ENCODE peak calls at places on chromosomes 16 and 17, in eight cellular contexts. J is GM23338, R is HCT116, A is GM23248, B is OCI-LY7, G is PC-3, T is hepatocyte, C is MM.1S. D is an unnamed sample.
A peak's percentile ranks its signal among the peaks of the same experiment; 100 is the strongest.

GRCh38 chr16:12901597-12902436 is at the start of gene SHISA9:
- DNase-seq in J (peak; percentile 48), G (no peak), R (no peak), B (no peak), C (no peak), A (peak; percentile 41), T (peak; percentile 41), D (peak; percentile 85)

GRCh38 chr17:57672205-57672632 is 72.9 kb downstream of the CCDC182 start:
- DNase-seq in R (no peak), B (peak; percentile 72), A (peak; percentile 86), J (no peak), G (no peak), T (no peak), C (no peak), D (no peak)

GRCh38 chr16:11629071-11630030 is 38.9 kb upstream of the SNN start:
- DNase-seq in R (no peak), T (no peak), A (no peak), J (no peak), G (no peak), C (peak; percentile 12), B (peak; percentile 83), D (no peak)

GRCh38 chr16:57962756-57963155 is 8.2 kb downstream of the CNGB1 start:
- DNase-seq in R (no peak), G (no peak), C (no peak), T (no peak), A (no peak), B (no peak), J (no peak), D (no peak)

GRCh38 chr17:1490643-1491405 is 1.7 kb downstream of the MYO1C start:
- DNase-seq in A (peak; percentile 76), C (peak; percentile 76), J (peak; percentile 80), T (peak; percentile 83), R (no peak), G (peak; percentile 46), B (peak; percentile 78), D (peak; percentile 84)

GRCh38 chr16:53112015-53112414 is 57.2 kb downstream of the CHD9 start:
- DNase-seq in G (no peak), J (no peak), C (no peak), R (no peak), A (no peak), T (no peak), B (no peak), D (no peak)

GRCh38 chr17:7650509-7651096 is at the start of gene ATP1B2:
- DNase-seq in J (peak; percentile 99), R (no peak), T (peak; percentile 88), C (peak; percentile 54), A (peak; percentile 46), G (peak; percentile 47), B (peak; percentile 41), D (peak; percentile 97)

GRCh38 chr17:34361478-34362061 is 1.5 kb downstream of the CCL1 start:
- DNase-seq in T (peak; percentile 95), G (peak; percentile 75), R (peak; percentile 68), B (peak; percentile 95), A (peak; percentile 90), C (peak; percentile 96), J (peak; percentile 97), D (peak; percentile 95)

GRCh38 chr16:11249233-11250061 is 6.6 kb downstream of the SOCS1 start:
- DNase-seq in B (no peak), T (no peak), A (no peak), R (no peak), G (no peak), J (peak; percentile 44), C (no peak), D (no peak)

GRCh38 chr17:66492080-66492479 is 189.7 kb downstream of the PRKCA start:
- DNase-seq in C (no peak), J (no peak), R (no peak), T (no peak), B (no peak), A (no peak), G (no peak), D (no peak)

GRCh38 chr17:56608941-56609340 is 15.4 kb downstream of the NOG start:
- DNase-seq in A (no peak), B (no peak), R (no peak), J (no peak), T (no peak), G (no peak), C (no peak), D (no peak)

GRCh38 chr17:20952183-20952582 is 90.6 kb downstream of the USP22 start:
- DNase-seq in C (peak; percentile 52), A (no peak), J (no peak), B (no peak), G (peak; percentile 66), R (no peak), T (peak; percentile 22), D (no peak)

GRCh38 chr17:75061618-75062017 is 14.6 kb downstream of the KCTD2 start:
- DNase-seq in J (no peak), A (no peak), B (no peak), G (no peak), T (no peak), R (no peak), C (no peak), D (no peak)

GRCh38 chr17:17062356-17062755 is 20.1 kb downstream of the MPRIP start:
- DNase-seq in R (no peak), J (no peak), A (no peak), B (no peak), T (no peak), G (no peak), C (no peak), D (no peak)

GRCh38 chr16:29114476-29115012 is 129.7 kb downstream of the LAT start:
- DNase-seq in T (peak; percentile 52), C (no peak), B (no peak), R (no peak), G (no peak), J (no peak), A (no peak), D (no peak)

GRCh38 chr16:1078579-1079021 is 6.1 kb downstream of the SSTR5 start:
- DNase-seq in C (no peak), J (no peak), B (no peak), G (peak; percentile 90), T (peak; percentile 89), A (peak; percentile 45), R (no peak), D (no peak)

DNA sequence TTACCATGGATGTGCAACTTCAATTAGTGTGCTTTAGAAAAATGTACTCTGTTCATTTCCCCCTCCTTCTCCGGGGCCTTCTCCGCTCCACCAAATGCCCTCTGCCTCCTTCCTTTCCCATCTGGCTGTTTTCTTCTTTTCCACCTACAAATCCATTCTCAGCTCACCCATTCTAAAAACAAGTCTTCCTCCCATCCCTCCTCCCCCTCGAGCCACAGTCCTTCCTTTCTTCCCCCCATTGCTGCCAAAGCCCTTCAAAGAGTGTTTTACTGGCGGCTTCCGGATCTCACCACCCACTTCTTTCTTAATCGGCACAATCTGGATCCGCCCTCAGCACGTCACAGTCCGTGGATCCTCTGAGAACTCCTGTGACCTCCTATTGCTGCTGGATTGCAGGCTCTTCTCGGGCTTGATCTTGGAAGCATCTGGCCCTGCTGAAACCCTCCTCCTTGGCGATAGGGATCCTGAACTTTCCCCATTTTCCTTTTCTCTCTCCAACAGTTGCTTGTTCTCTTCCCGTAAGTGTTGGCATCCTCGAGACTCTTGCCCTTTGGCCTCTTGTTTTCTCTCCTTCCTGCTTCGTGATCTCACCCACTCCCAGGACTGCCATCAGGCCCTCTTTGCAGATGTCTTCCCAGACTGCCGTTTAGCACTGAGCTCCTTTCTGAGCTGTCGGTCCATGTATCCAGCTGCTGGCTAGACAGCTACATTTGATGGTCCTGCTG is 36.0 kb upstream of the FBXO47 start:
- DNase-seq in C (no peak), J (no peak), T (no peak), A (peak; percentile 95), R (no peak), G (no peak), B (no peak), D (no peak)
- H3K4me2 ChIP-seq in C (no peak overlapping the region), J (no peak overlapping the region), T (no peak overlapping the region), A (peak overlapping the region; percentile 99), R (no peak overlapping the region), G (no peak overlapping the region), B (no peak overlapping the region), D (no peak overlapping the region)

DNA sequence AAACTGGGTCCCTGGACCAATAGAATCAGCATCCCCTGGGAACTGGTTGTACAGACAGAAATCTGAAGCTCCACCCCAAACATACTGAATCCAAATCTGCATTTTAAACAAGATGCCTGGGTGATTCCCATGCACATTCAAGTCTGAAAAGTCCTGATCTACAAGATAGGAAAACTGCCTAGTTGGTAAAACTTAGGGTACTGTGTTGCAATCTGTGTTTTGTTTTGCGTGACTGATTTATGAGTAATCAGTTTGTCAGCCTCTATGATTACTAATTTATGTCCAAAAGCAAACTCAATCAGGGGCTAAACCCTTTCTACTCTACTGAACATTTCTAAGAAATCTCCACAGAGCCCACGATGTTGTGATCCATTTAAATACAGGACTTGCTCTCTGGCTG is 103.8 kb downstream of the YPEL2 start:
- DNase-seq in J (no peak), T (no peak), B (no peak), A (peak; percentile 84), C (no peak), R (no peak), G (peak; percentile 97), D (no peak)
- TF ChIP-seq EZH2phosphoT487 in J (no peak), T (no peak), B (no peak), A (no peak), C (no peak), R (no peak), G (no peak), D (no peak)

DNA sequence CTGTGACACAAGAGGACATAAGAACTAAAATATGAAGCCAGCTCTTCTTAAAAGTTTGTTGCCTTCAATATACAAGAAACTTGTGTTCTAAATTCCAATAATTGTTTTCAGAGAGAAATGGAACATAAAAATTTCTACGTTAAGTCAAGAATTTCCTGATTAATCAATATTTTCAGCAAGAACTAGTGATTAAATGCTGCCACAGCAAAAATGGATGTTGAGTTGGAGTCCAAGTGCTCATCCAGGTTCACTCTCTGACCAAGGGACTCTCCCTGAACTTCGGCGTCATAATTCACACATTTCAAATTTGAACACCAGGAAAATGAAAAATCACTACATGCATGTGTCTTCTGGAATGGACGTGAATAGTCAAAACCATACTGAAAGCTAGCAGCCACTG is 1263.6 kb upstream of the GOT2 start:
- DNase-seq in J (no peak), T (no peak), G (no peak), C (no peak), B (no peak), A (no peak), R (no peak), D (no peak)
- H3K4me2 ChIP-seq in J (no peak overlapping the region), T (no peak overlapping the region), G (no peak overlapping the region), C (no peak overlapping the region), B (no peak overlapping the region), A (no peak overlapping the region), R (no peak overlapping the region), D (no peak overlapping the region)

DNA sequence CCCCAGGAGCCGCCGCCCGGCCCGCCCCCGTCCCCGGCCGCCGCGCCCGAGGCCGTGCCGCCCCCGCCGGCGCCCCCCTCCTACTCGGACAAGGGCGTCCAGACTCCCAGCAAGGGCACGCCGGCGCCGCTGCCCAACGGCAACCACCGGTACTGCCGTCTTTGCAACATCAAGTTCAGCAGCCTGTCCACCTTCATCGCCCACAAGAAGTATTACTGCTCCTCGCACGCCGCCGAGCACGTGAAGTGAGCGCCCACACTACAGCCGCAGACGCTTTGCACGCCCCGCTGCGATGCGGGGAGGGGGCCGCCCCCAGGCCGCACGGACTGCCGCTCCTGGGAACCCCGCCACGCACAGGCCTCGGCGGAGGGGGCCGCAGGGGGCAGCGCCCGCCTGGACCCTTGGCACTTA is 35.5 kb upstream of the ZC3H18 start:
- DNase-seq in C (no peak), B (peak; percentile 41), R (peak; percentile 24), J (peak; percentile 65), T (no peak), G (peak; percentile 19), A (peak; percentile 82), D (peak; percentile 41)
- TF ChIP-seq EZH2phosphoT487 in C (no peak), B (no peak), R (no peak), J (no peak), T (no peak), G (no peak), A (no peak), D (no peak)

GRCh38 chr17:27519550-27519949 is 63.3 kb downstream of the KSR1 start:
- DNase-seq in A (no peak), T (no peak), B (no peak), J (no peak), G (no peak), R (no peak), C (no peak), D (no peak)
- H3K4me2 ChIP-seq in A (no peak overlapping the region), T (no peak overlapping the region), B (no peak overlapping the region), J (peak overlapping the region; percentile 49), G (no peak overlapping the region), R (no peak overlapping the region), C (no peak overlapping the region), D (peak overlapping the region; percentile 56)